ENCODE peak calls at places on chromosome X, in five cellular contexts. P, T, Y, N and M are unnamed samples.

GRCh38 chrX:9285342-9285771 is 179.5 kb upstream of the TBL1X start:
- DNase-seq in P (peak), T (no peak), N (no peak), Y (no peak), M (peak)

GRCh38 chrX:22220941-22221340 is 51.8 kb upstream of the CBLL2 start:
- DNase-seq in T (peak), Y (peak), P (peak), N (peak), M (peak)

GRCh38 chrX:133374874-133375387 is 40.4 kb downstream of the GPC4 start:
- DNase-seq in Y (no peak), N (no peak), T (no peak), P (no peak), M (no peak)

GRCh38 chrX:153739754-153740486 is 15.3 kb downstream of the ABCD1 start:
- DNase-seq in Y (no peak), N (no peak), P (no peak), T (no peak), M (no peak)

GRCh38 chrX:17038681-17039161 is 92.3 kb downstream of the REPS2 start:
- DNase-seq in N (peak), P (no peak), Y (no peak), T (no peak), M (no peak)

GRCh38 chrX:46757052-46757451 is 1.9 kb downstream of the SLC9A7 start:
- DNase-seq in Y (no peak), T (no peak), P (peak), N (no peak), M (no peak)

GRCh38 chrX:153447581-153447960 is 1.7 kb upstream of the TREX2 start:
- DNase-seq in N (no peak), P (no peak), T (no peak), Y (no peak), M (no peak)

GRCh38 chrX:86133761-86134160 is 14.5 kb upstream of the DACH2 start:
- DNase-seq in P (no peak), Y (no peak), T (no peak), N (no peak), M (peak)

GRCh38 chrX:42996861-42997260 is 218.9 kb upstream of the PPP1R2C start:
- DNase-seq in P (no peak), T (no peak), Y (no peak), N (no peak), M (peak)

GRCh38 chrX:28498658-28499057 is 88.6 kb upstream of the IL1RAPL1 start:
- DNase-seq in P (peak), N (peak), T (no peak), Y (peak), M (no peak)

GRCh38 chrX:72394518-72395163 is 88.9 kb upstream of the CITED1 start:
- DNase-seq in N (peak), P (peak), Y (no peak), T (no peak), M (no peak)

GRCh38 chrX:24298191-24298590 is 15.7 kb downstream of the SUPT20HL2 start:
- DNase-seq in Y (no peak), T (peak), P (peak), N (peak), M (no peak)

GRCh38 chrX:134717698-134718328 is 59.5 kb upstream of the PLAC1 start:
- DNase-seq in Y (no peak), N (peak), P (peak), T (no peak), M (no peak)

GRCh38 chrX:17552251-17552650 is 177.3 kb downstream of the NHS start:
- DNase-seq in T (no peak), Y (no peak), P (peak), N (peak), M (no peak)

GRCh38 chrX:149818652-149819051 is 36.9 kb downstream of the MAGEA9 start:
- DNase-seq in P (no peak), Y (no peak), T (no peak), N (peak), M (no peak)

GRCh38 chrX:41722816-41723215 is 1.2 kb upstream of the GPR82 start:
- DNase-seq in P (no peak), T (no peak), Y (no peak), N (peak), M (no peak)

GRCh38 chrX:98338544-98338943 is 1454.8 kb downstream of the RPA4 start:
- DNase-seq in T (no peak), N (no peak), P (no peak), Y (no peak), M (no peak)

GRCh38 chrX:6002056-6002455 is 226.6 kb downstream of the NLGN4X start:
- DNase-seq in T (no peak), Y (no peak), P (no peak), N (no peak), M (peak)

GRCh38 chrX:2489446-2490445 is 11.0 kb downstream of the DHRSX start:
- DNase-seq in N (no peak), Y (no peak), P (no peak), T (no peak), M (no peak)

GRCh38 chrX:41332408-41332987 is 1.5 kb upstream of the DDX3X start:
- DNase-seq in P (no peak), T (peak), N (peak), Y (no peak), M (no peak)

GRCh38 chrX:11791090-11791489 is 33.1 kb downstream of the MSL3 start:
- DNase-seq in Y (no peak), P (peak), T (no peak), N (no peak), M (no peak)

GRCh38 chrX:110053453-110053852 is 50.5 kb downstream of the TMEM164 start:
- DNase-seq in Y (no peak), T (no peak), P (no peak), N (no peak), M (no peak)

GRCh38 chrX:104195489-104196084 is 29.3 kb downstream of the FAM199X start:
- DNase-seq in N (no peak), T (no peak), Y (peak), P (peak), M (peak)

GRCh38 chrX:78517124-78517523 is 142.0 kb downstream of the RTL3 start:
- DNase-seq in P (peak), Y (no peak), N (peak), T (no peak), M (no peak)

DNA sequence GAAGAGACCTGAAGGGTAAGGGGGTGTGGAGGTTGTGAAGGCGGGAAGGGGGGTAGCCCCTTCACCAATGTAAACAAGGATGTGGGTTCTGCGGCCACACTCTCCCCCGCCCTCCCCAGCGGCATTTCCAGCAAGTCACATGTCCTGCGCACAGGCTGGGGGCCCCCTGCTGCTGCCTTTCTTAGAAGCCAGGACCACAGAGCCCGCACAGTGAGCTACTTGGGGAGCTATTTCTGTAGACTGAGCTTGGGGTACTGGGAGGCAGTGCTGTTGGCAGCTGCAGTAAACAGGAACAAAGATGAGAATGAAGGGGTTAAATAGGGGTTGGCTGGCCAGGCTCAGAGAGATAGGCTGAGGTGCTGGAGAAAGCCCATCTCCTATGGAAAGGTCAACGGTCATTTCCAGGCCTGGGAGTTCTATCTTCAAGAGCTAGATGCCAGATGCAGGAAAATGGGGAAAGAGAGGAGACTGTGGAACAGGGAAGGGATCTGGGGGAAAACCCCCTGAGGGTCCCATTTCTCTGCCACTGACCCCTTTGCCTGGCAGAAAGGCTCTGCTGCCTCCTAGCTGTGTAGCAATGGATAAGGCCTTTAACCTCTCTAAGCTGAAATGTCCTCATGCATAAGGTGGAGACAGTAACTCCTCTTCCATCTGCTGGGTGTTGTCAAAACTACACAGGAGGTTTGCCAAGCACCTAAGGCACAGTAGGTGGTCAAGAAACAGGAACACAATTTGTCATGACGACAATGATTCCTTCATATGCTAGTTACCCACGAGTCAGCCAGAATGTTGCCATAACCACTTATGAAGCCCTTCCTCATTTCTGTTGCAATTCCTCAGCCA is 18.5 kb upstream of the PIM2 start:
- DNase-seq in Y (no peak), N (peak), P (no peak), T (no peak), M (no peak)
- TF ChIP-seq CTCF in Y (no peak), N (no peak), P (no peak), T (no peak), M (no peak)

GRCh38 chrX:69503835-69504625 is at the start of gene NALF2:
- DNase-seq in Y (peak), N (peak), T (no peak), P (peak), M (peak)
- TF ChIP-seq EZH2 in Y (no peak), N (no peak), T (no peak), P (no peak), M (no peak)

DNA sequence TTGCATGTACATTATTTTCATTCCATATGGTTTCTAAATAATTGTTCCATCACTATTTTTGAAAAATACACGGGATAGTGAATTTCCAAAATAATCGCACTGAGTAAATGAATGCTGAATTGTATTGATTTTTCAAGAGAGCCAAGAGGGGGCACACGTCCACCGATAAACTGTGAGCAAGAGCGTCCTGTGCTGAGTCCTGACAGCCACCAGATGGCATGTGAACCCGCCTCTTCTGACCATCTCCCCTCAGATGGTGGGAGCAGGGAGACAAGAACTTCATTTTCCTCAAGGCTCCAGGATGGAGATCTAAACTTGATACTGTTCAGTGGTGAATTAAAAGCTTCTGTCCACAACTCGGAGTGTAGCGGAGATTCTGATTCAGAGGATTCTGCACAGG is 30.6 kb upstream of the IL9R start:
- DNase-seq in P (peak), Y (peak), T (peak), N (no peak), M (peak)
- TF ChIP-seq CTCF in P (peak), Y (peak), T (peak), N (peak), M (peak)

DNA sequence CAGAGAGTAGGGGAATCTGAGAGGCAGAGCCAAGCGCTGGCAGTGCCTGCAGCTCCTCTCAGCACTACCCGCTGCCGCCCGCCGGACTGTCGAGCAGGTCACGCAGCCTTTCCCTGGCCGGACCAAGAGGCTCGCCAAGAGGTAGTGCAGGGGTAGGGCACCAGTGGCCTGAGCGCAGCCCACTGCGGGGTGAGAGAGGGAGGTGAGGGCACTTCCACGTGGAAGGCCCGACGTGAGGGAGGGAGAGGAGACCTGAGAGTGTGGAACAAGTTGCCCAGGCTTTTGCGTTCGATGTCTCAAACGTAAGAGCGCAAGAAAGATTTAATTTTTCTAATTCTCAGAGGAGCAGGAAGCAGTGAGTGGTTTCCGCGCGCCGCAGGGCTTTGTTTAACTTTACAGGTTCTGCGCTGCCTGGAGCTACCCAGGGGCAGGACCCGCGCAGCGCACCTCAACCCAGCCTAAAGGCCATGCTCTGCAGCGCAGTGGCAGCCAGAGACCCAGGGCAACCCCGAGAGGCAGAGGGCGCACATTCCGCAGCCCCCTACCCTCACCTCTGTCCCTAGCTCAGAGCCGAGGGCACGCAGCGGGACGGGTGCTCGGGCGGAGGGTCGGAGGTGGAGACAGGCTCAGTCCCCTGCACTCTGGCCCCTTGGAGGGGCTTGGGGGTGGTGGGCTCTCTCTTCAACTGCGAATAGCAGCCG is 14.9 kb downstream of the ARHGAP36 start:
- DNase-seq in Y (no peak), T (no peak), P (no peak), N (no peak), M (no peak)
- TF ChIP-seq EZH2 in Y (no peak), T (no peak), P (no peak), N (no peak), M (peak)

GRCh38 chrX:148135738-148136137 is 154.6 kb downstream of the FMR1NB start:
- DNase-seq in N (peak), P (peak), Y (no peak), T (no peak), M (no peak)

GRCh38 chrX:148134578-148134977 is 153.4 kb downstream of the FMR1NB start:
- DNase-seq in N (no peak), T (no peak), P (no peak), Y (no peak), M (no peak)

GRCh38 chrX:148133099-148133725 is 152.1 kb downstream of the FMR1NB start:
- DNase-seq in Y (no peak), T (no peak), N (no peak), P (no peak), M (no peak)
- TF ChIP-seq CTCF in Y (no peak), T (peak), N (no peak), P (no peak), M (peak)

GRCh38 chrX:40007746-40008705 is 89.7 kb downstream of the BCOR start:
- DNase-seq in N (no peak), T (no peak), P (no peak), Y (no peak), M (no peak)
- TF ChIP-seq EZH2 in N (no peak), T (no peak), P (no peak), Y (no peak), M (no peak)

GRCh38 chrX:154918060-154918483 is 31.9 kb downstream of the F8A1 start:
- DNase-seq in Y (peak), P (peak), T (peak), N (peak), M (peak)
- TF ChIP-seq CTCF in Y (peak), P (peak), T (peak), N (peak), M (peak)

DNA sequence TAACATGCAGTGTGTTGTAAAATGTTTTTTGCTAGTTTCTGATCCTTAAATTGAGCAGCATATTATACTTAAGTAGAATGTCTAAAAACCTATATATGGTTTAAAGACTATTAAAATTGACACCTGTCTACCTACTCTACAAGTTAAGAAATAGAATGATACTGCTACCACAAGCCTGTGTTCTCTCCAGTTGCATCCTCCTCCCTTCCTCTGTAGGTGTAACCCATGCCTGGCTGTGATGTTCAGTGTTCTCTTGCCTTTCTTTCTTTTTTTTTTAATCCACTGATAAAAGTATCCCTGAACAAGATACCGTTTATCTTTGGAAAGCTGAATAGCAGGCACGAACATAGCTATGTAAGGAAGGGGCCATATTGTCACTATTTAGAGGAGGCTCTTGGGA is 99.1 kb downstream of the KDM6A start:
- DNase-seq in N (no peak), T (no peak), P (no peak), Y (no peak), M (no peak)
- TF ChIP-seq EZH2 in N (no peak), T (no peak), P (no peak), Y (no peak), M (no peak)

GRCh38 chrX:111568817-111569216 is 57.4 kb downstream of the SERTM2 start:
- DNase-seq in Y (no peak), T (no peak), N (no peak), P (no peak), M (no peak)

DNA sequence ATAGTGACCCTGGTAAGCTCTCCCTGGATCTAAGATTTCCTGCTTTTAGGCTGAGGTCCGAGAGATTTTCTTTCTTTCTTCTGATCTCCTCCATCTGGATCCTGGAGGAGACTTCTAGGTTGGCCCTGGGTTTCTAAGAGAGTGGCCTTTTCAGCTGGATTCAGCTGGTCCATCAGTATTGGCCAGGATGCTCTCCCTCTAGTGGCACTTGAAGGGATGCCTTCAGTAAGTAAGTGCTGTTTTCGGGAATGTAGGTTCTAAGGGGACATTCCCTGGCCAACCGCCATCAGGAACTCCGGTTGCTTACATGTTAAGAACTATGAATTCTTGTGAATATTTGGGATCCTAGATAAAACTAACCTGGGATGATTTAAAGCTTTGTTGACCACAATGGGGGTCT is 56.9 kb downstream of the SERTM2 start:
- DNase-seq in T (no peak), P (peak), Y (peak), N (no peak), M (peak)
- TF ChIP-seq CTCF in T (peak), P (peak), Y (peak), N (peak), M (peak)